ENCODE peak calls at places on chromosomes 11 and 22, in five cellular contexts. Z is coronary artery, Y is stomach, D is breast epithelium, S is colonic mucosa. I is an unnamed sample.

GRCh38 chr11:79381036-79381435 is 59.8 kb downstream of the TENM4 start:
- DNase-seq in Z (no peak), Y (no peak), D (no peak), S (no peak), I (no peak)

GRCh38 chr11:11381471-11382100 is 28.5 kb upstream of the CSNK2A3 start:
- DNase-seq in Z (no peak), Y (no peak), D (no peak), S (no peak), I (peak)

GRCh38 chr11:3971756-3972404 is 116.4 kb downstream of the STIM1 start:
- DNase-seq in Z (no peak), Y (no peak), D (no peak), S (no peak), I (no peak)

GRCh38 chr11:2913029-2913431 is 16.2 kb downstream of the PHLDA2 start:
- DNase-seq in Z (no peak), Y (no peak), D (no peak), S (no peak), I (no peak)

GRCh38 chr22:26168199-26168915 is 905 bp upstream of the SEZ6L start:
- DNase-seq in Z (no peak), Y (no peak), D (no peak), S (no peak), I (peak)

GRCh38 chr11:86403458-86403857 is 28.8 kb downstream of the CCDC81 start:
- DNase-seq in Z (no peak), Y (no peak), D (no peak), S (no peak), I (no peak)

GRCh38 chr22:49764151-49764581 is 63.5 kb downstream of the BRD1 start:
- DNase-seq in Z (peak), Y (peak), D (no peak), S (no peak), I (peak)

GRCh38 chr22:50630376-50630775 is 2.4 kb upstream of the ARSA start:
- DNase-seq in Z (no peak), Y (peak), D (no peak), S (no peak), I (no peak)

GRCh38 chr11:29129850-29130249 is 887.0 kb downstream of the KCNA4 start:
- DNase-seq in Z (no peak), Y (no peak), D (no peak), S (no peak), I (no peak)

GRCh38 chr11:111081021-111081511 is 164.5 kb upstream of the POU2AF2 start:
- DNase-seq in Z (no peak), Y (no peak), D (no peak), S (no peak), I (no peak)

GRCh38 chr11:69444381-69445130 is 36.9 kb upstream of the LINC01488 start:
- DNase-seq in Z (peak), Y (no peak), D (peak), S (peak), I (no peak)

GRCh38 chr11:73359930-73360742 is 16.1 kb upstream of the RELT start:
- DNase-seq in Z (no peak), Y (no peak), D (no peak), S (no peak), I (no peak)

GRCh38 chr11:10617551-10617950 is 49.1 kb upstream of the LYVE1 start:
- DNase-seq in Z (no peak), Y (no peak), D (no peak), S (peak), I (no peak)

GRCh38 chr22:27420817-27421361 is 380.7 kb downstream of the MN1 start:
- DNase-seq in Z (peak), Y (peak), D (peak), S (peak), I (peak)

GRCh38 chr11:44531636-44532035 is 33.8 kb upstream of the CD82 start:
- DNase-seq in Z (no peak), Y (no peak), D (no peak), S (no peak), I (no peak)

GRCh38 chr11:65301491-65302329 is 13.0 kb upstream of the CDC42EP2 start:
- DNase-seq in Z (no peak), Y (no peak), D (no peak), S (no peak), I (no peak)

GRCh38 chr11:26276798-26277424 is 55.0 kb upstream of the ANO3 start:
- DNase-seq in Z (no peak), Y (peak), D (peak), S (peak), I (no peak)

GRCh38 chr11:48307760-48308386 is 1.9 kb downstream of the OR4S1 start:
- DNase-seq in Z (no peak), Y (peak), D (no peak), S (peak), I (no peak)

GRCh38 chr11:6719588-6719987 is 36.4 kb upstream of the MRPL17 start:
- DNase-seq in Z (no peak), Y (no peak), D (no peak), S (no peak), I (no peak)

GRCh38 chr11:48114740-48115139 is 101.9 kb upstream of the OR4B1 start:
- DNase-seq in Z (no peak), Y (no peak), D (no peak), S (no peak), I (no peak)

GRCh38 chr11:122601131-122602125 is 54.1 kb upstream of the UBASH3B start:
- DNase-seq in Z (no peak), Y (no peak), D (no peak), S (no peak), I (no peak)

GRCh38 chr11:101336858-101337257 is 207.2 kb upstream of the PGR start:
- DNase-seq in Z (no peak), Y (no peak), D (no peak), S (no peak), I (no peak)

GRCh38 chr11:101127699-101128570 is 1.7 kb downstream of the PGR start:
- DNase-seq in Z (peak), Y (peak), D (peak), S (peak), I (no peak)

GRCh38 chr11:92540113-92540512 is 315.5 kb downstream of the FAT3 start:
- DNase-seq in Z (no peak), Y (no peak), D (no peak), S (no peak), I (no peak)

GRCh38 chr11:69499946-69500284 is 18.5 kb downstream of the LINC01488 start:
- DNase-seq in Z (no peak), Y (no peak), D (no peak), S (no peak), I (no peak)

GRCh38 chr11:104956528-104956927 is 11.8 kb downstream of the CASP4 start:
- DNase-seq in Z (no peak), Y (no peak), D (no peak), S (no peak), I (no peak)

GRCh38 chr22:21104126-21104691 is 58.5 kb downstream of the LRRC74B start:
- DNase-seq in Z (no peak), Y (no peak), D (no peak), S (no peak), I (no peak)
- TF ChIP-seq CTCF in Z (no peak), Y (no peak), D (no peak), S (no peak), I (peak)

DNA sequence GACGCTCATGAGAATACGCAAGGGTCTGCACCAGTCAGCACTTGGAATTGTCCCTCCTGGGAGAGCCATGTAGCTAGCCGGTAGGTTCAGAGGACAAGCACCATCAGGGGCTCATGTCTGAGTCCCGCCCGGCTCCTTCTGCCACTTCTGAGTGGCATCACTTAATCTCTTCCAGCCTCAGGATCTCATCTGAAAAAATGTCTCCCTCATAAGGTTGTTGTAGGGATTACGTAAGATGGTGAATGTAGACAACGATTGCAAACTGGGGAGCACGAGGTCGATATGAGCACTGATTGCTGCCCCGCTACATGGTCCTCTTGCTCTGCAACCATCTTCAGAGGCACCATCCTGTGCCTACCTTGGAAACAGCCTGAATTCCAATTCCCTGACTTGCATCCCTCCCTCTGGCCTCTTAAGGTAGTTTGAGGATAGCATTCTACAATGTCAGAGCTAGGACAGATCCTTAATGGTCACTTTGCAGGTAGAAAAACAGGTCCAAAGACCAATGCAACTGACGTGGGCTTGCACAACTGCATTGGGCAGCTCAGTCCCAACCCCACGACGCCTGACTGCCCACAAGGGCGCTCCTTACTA is 115.8 kb upstream of the TMEM45B start:
- DNase-seq in Z (no peak), Y (no peak), D (no peak), S (no peak), I (no peak)
- TF ChIP-seq CTCF in Z (no peak), Y (no peak), D (no peak), S (no peak), I (no peak)

GRCh38 chr22:24437091-24437490 is 9.7 kb downstream of the ADORA2A start:
- DNase-seq in Z (no peak), Y (no peak), D (no peak), S (no peak), I (no peak)

GRCh38 chr22:24436553-24436952 is 9.2 kb downstream of the ADORA2A start:
- DNase-seq in Z (peak), Y (no peak), D (no peak), S (no peak), I (no peak)

GRCh38 chr22:24440270-24440717 is 12.9 kb downstream of the ADORA2A start:
- DNase-seq in Z (no peak), Y (no peak), D (no peak), S (no peak), I (no peak)

GRCh38 chr22:24435861-24436351 is 8.5 kb downstream of the ADORA2A start:
- DNase-seq in Z (peak), Y (no peak), D (no peak), S (no peak), I (no peak)

GRCh38 chr22:24437820-24438328 is 10.5 kb downstream of the ADORA2A start:
- DNase-seq in Z (peak), Y (no peak), D (no peak), S (no peak), I (no peak)
- TF ChIP-seq CTCF in Z (no peak), Y (no peak), D (no peak), S (no peak), I (peak)

GRCh38 chr11:45678962-45679361 is 13.5 kb upstream of the CHST1 start:
- DNase-seq in Z (no peak), Y (no peak), D (no peak), S (no peak), I (no peak)
- TF ChIP-seq CTCF in Z (no peak), Y (no peak), D (no peak), S (no peak), I (no peak)

DNA sequence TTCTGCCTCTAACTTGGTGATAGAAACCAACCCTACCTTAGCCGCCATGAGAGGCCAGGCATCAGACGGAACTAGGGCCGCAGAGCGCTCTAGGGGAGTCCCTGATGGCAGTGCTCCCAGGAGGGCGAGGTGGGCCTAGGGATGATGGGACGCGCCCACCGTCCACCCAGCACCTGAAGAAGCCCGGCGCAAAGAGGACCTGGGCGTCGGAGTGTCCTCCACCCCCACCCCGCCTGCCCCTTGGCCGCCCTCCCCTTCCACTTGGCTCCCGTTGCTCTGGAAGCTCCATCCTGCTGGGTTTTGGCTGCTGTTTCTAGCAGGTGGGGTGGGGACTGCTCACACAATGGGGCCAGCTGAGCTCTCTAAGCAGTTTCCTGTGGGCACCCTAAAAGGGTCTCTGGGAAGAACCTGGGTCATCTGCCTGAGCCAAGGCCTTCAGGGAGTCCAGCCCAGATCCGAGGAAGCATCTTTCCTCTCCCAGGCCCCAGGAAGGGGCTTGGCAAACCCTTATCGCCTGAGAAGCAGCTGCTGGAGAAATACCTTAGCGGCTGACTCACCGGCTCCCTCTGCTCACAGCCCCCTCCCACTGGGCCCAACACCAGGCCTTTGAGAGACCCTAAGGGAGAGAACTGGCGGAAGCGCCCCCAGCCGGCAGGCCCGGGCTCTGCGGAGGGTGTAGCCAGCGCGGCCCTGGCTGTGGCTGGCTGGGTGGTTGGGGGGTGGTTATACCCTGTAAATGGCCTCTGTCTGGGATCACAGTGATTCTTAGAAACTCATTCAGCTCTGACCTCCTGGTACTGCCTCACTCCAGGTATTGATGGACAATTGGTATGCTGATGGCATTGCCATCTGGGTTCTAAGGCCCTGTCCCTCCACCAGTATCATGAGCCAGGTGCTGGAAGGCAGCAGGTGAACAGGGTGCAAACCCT is 19.3 kb downstream of the CREB3L1 start:
- DNase-seq in Z (no peak), Y (no peak), D (no peak), S (no peak), I (peak)
- TF ChIP-seq CTCF in Z (no peak), Y (peak), D (no peak), S (no peak), I (peak)

GRCh38 chr11:22536036-22536435 is 89.6 kb downstream of the FANCF start:
- DNase-seq in Z (no peak), Y (no peak), D (no peak), S (no peak), I (no peak)
- TF ChIP-seq CTCF in Z (no peak), Y (no peak), D (no peak), S (no peak), I (no peak)

GRCh38 chr11:78351979-78352731 is 65.5 kb downstream of the GAB2 start:
- DNase-seq in Z (no peak), Y (no peak), D (no peak), S (no peak), I (no peak)

GRCh38 chr11:78349614-78350013 is 68.0 kb downstream of the GAB2 start:
- DNase-seq in Z (no peak), Y (no peak), D (no peak), S (no peak), I (no peak)

GRCh38 chr11:78351193-78351592 is 66.4 kb downstream of the GAB2 start:
- DNase-seq in Z (no peak), Y (no peak), D (no peak), S (no peak), I (no peak)

GRCh38 chr11:78350101-78350645 is 67.4 kb downstream of the GAB2 start:
- DNase-seq in Z (no peak), Y (no peak), D (no peak), S (peak), I (no peak)

DNA sequence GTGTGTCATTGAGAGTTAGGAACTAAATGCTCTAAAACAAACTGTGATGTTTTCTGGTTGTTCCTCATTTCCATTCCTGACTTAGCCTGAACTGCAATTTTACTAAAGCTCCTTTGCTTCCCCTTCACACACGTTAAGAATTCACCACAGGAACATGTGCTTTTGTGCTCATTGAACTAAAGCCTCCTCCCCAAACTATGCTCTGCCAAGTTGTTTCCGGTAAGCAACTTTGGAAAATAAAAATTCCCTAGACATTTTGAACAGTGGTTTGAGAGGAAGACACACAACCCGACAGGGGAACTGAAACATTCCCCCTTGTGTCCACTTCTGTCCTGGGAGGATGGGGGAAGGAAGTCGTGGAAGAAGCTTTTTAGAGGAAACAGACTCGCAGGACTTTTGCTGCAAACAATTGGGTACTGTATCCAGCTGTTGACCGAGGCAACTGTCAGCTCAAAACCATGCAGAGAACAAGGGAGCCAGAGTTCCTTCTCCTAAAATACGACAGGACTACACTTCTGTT is 66.9 kb downstream of the GAB2 start:
- DNase-seq in Z (no peak), Y (no peak), D (no peak), S (peak), I (no peak)
- TF ChIP-seq CTCF in Z (no peak), Y (no peak), D (no peak), S (no peak), I (no peak)